ENCODE peak calls at places on chromosomes 12 and 14, in five cellular contexts. D is K562, A is H1, V is HepG2, G is GM12878. C is an unnamed sample.

GRCh38 chr12:51951843-51952722 is 584 bp downstream of the ACVR1B start:
- DNase-seq in D (no peak), A (peak), V (no peak), G (no peak), C (no peak)

GRCh38 chr12:57158186-57158585 is 10.8 kb upstream of the LRP1-AS start:
- DNase-seq in D (no peak), A (no peak), V (no peak), G (no peak), C (no peak)

GRCh38 chr12:111953455-111953854 is 59.5 kb downstream of the TMEM116 start:
- DNase-seq in D (no peak), A (no peak), V (peak), G (no peak), C (no peak)

GRCh38 chr12:45644521-45644920 is 85.0 kb upstream of the ARID2 start:
- DNase-seq in D (no peak), A (no peak), V (no peak), G (no peak), C (no peak)

GRCh38 chr12:120639771-120640721 is at the start of gene CABP1:
- DNase-seq in D (peak), A (peak), V (peak), G (no peak), C (no peak)

GRCh38 chr14:26849514-26849913 is 251.7 kb upstream of the NOVA1 start:
- DNase-seq in D (no peak), A (no peak), V (no peak), G (no peak), C (no peak)

GRCh38 chr12:105279460-105280056 is 43.6 kb upstream of the APPL2 start:
- DNase-seq in D (peak), A (peak), V (peak), G (no peak), C (peak)

GRCh38 chr12:132593938-132594358 is 16.4 kb downstream of the LRCOL1 start:
- DNase-seq in D (peak), A (peak), V (peak), G (no peak), C (peak)

GRCh38 chr12:113149361-113150150 is at the start of gene CFAP73:
- DNase-seq in D (peak), A (peak), V (peak), G (no peak), C (peak)

GRCh38 chr14:31405599-31406251 is 14.6 kb downstream of the HEATR5A start:
- DNase-seq in D (no peak), A (no peak), V (no peak), G (no peak), C (no peak)

GRCh38 chr14:68148763-68149162 is 329.2 kb downstream of the RAD51B start:
- DNase-seq in D (no peak), A (no peak), V (no peak), G (no peak), C (no peak)

GRCh38 chr12:56158926-56159461 is 835 bp downstream of the MYL6 start:
- DNase-seq in D (no peak), A (peak), V (peak), G (no peak), C (no peak)

GRCh38 chr12:124597041-124597440 is 29.6 kb upstream of the NCOR2 start:
- DNase-seq in D (no peak), A (no peak), V (peak), G (no peak), C (no peak)

GRCh38 chr12:82461851-82462250 is 103.5 kb downstream of the METTL25 start:
- DNase-seq in D (no peak), A (no peak), V (no peak), G (no peak), C (no peak)

GRCh38 chr12:104057771-104058197 is 6.5 kb upstream of the HCFC2 start:
- DNase-seq in D (peak), A (peak), V (no peak), G (no peak), C (no peak)

GRCh38 chr12:57621497-57622292 is 10.5 kb downstream of the ARHGEF25 start:
- DNase-seq in D (peak), A (peak), V (no peak), G (no peak), C (peak)

GRCh38 chr14:70052990-70053389 is 135.8 kb downstream of the SLC8A3 start:
- DNase-seq in D (no peak), A (peak), V (peak), G (no peak), C (no peak)

GRCh38 chr12:4412056-4412455 is 32.5 kb upstream of the FGF23 start:
- DNase-seq in D (no peak), A (no peak), V (no peak), G (no peak), C (no peak)

GRCh38 chr14:90645842-90646443 is 170.3 kb downstream of the TTC7B start:
- DNase-seq in D (no peak), A (peak), V (peak), G (no peak), C (peak)

GRCh38 chr14:74946659-74947281 is 8.6 kb downstream of the PGF start:
- DNase-seq in D (peak), A (no peak), V (no peak), G (no peak), C (no peak)

GRCh38 chr12:97148941-97149559 is 242.0 kb downstream of the NEDD1 start:
- DNase-seq in D (peak), A (peak), V (peak), G (no peak), C (peak)

GRCh38 chr12:57733928-57734327 is 4.6 kb downstream of the AGAP2 start:
- DNase-seq in D (no peak), A (no peak), V (no peak), G (no peak), C (no peak)

GRCh38 chr14:74474376-74474775 is 18.7 kb downstream of the NPC2 start:
- DNase-seq in D (no peak), A (no peak), V (no peak), G (no peak), C (no peak)

GRCh38 chr12:132735496-132735895 is 24.9 kb downstream of the PGAM5 start:
- DNase-seq in D (no peak), A (no peak), V (no peak), G (no peak), C (no peak)

GRCh38 chr12:121404734-121405133 is 4.8 kb downstream of the RNF34 start:
- DNase-seq in D (no peak), A (no peak), V (peak), G (no peak), C (no peak)

GRCh38 chr14:95496690-95497241 is 19.7 kb downstream of the SYNE3 start:
- DNase-seq in D (no peak), A (no peak), V (no peak), G (no peak), C (no peak)

GRCh38 chr12:843609-844008 is 91.2 kb downstream of the WNK1 start:
- DNase-seq in D (no peak), A (no peak), V (no peak), G (no peak), C (no peak)

GRCh38 chr14:59356783-59357182 is 108.4 kb downstream of the GPR135 start:
- DNase-seq in D (no peak), A (no peak), V (no peak), G (peak), C (no peak)

GRCh38 chr12:9130244-9130643 is 14.5 kb upstream of the A2M start:
- DNase-seq in D (no peak), A (no peak), V (no peak), G (no peak), C (no peak)

GRCh38 chr12:9135903-9136310 is 20.2 kb upstream of the A2M start:
- DNase-seq in D (no peak), A (no peak), V (peak), G (no peak), C (no peak)

GRCh38 chr12:9132008-9132535 is 16.4 kb upstream of the A2M start:
- DNase-seq in D (no peak), A (no peak), V (peak), G (no peak), C (no peak)

GRCh38 chr12:9134981-9135628 is 19.4 kb upstream of the A2M start:
- DNase-seq in D (peak), A (peak), V (peak), G (no peak), C (peak)

GRCh38 chr12:9133243-9133938 is 17.7 kb upstream of the A2M start:
- DNase-seq in D (no peak), A (no peak), V (no peak), G (no peak), C (no peak)
- TF ChIP-seq CEBPB in D (no peak), A (no peak), V (no peak), G (no peak), C (no peak)

DNA sequence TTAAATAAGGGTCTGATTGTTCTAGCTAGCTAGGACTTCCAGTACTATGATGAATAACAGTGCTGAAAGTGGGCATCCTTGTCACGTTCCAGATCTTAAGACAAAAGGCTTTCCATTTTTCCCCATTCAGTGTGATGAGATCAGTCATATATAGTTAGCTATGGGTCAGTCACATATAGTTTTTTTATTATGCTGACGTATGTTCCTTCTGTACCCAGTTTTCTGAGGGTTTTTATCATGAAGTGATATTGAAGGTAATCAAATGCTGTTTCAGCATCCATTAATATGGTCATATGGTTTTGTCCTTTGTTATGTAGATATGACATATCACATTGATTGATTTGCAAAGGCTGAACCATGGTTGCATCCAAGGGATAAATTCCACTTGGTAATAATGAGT is 800.1 kb upstream of the FBXO33 start:
- DNase-seq in D (no peak), A (no peak), V (no peak), G (no peak), C (no peak)
- H2AFZ ChIP-seq in D (no peak), A (no peak), V (no peak), G (no peak), C (no peak)

GRCh38 chr14:21066882-21067502 is 3.1 kb upstream of the ARHGEF40 start:
- DNase-seq in D (no peak), A (no peak), V (peak), G (no peak), C (peak)
- TF ChIP-seq ZNF274 in D (no peak), A (no peak), V (no peak), G (no peak), C (no peak)

DNA sequence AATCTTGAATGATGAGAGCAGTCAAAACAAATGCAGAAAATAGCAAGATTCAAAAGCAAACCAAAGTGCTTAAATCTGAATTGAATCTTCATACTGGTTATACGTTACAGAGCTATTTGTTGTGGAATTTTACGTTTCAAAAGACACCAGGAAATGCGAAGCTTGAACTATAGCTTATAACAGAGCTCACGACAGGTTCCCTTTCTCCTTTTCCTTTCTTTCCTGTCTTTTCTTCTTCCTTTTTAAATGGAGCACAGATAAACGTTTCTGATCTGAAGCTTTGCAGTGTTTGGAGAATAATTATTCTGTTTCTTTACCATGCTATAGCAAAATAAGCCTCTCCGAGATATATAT is 492.6 kb upstream of the GARIN6 start:
- DNase-seq in D (no peak), A (no peak), V (no peak), G (no peak), C (no peak)
- TF ChIP-seq CEBPB in D (no peak), A (no peak), V (no peak), G (no peak), C (no peak)

GRCh38 chr12:95129115-95129514 is 55.7 kb upstream of the NR2C1 start:
- DNase-seq in D (no peak), A (no peak), V (no peak), G (no peak), C (no peak)
- H2AFZ ChIP-seq in D (no peak), A (no peak), V (no peak), G (no peak), C (no peak)

GRCh38 chr12:75560167-75560566 is 48.8 kb upstream of the KRR1 start:
- DNase-seq in D (no peak), A (no peak), V (peak), G (no peak), C (no peak)
- TF ChIP-seq ZNF274 in D (no peak), A (no peak), V (no peak), G (no peak), C (no peak)

DNA sequence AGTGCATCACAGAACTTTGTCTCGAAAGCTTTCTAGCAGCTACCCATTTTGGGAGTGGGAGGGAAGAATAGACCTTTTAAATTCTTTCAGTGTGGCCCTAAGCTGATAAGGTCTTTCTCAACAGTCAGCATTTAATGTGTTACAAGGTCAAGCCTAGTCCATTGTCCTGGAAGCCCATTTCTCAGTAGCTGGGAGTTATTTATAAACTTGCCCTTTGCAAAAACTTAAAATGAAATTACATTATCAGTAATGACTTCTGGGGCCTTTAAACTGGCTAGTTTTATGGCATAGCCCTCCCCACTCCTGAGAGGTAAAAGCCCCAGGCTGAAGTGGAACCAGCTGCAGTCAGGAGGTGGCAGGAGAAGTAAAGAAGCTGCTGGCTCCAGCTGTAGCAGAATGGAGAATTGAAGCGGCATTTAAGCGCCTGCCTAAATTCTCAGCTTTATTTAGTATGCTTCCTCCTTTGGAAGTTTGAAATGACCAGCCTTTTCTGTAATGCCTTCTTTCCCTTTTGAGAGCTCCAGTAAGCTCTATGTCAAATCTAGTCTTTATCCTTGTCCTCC is 12.4 kb downstream of the COPZ1 start:
- DNase-seq in D (peak), A (no peak), V (peak), G (no peak), C (no peak)
- TF ChIP-seq CEBPB in D (peak), A (no peak), V (no peak), G (no peak), C (no peak)

GRCh38 chr12:29595071-29595755 is 97.7 kb upstream of the OVCH1 start:
- DNase-seq in D (no peak), A (no peak), V (no peak), G (no peak), C (no peak)

GRCh38 chr12:29599397-29599796 is 101.9 kb upstream of the OVCH1 start:
- DNase-seq in D (no peak), A (no peak), V (no peak), G (no peak), C (no peak)
- H2AFZ ChIP-seq in D (no peak), A (no peak), V (no peak), G (no peak), C (no peak)

GRCh38 chr12:52977195-52977594 is 28.3 kb downstream of the KRT18 start:
- DNase-seq in D (no peak), A (no peak), V (no peak), G (no peak), C (no peak)
- TF ChIP-seq ZNF274 in D (no peak), A (no peak), V (no peak), G (no peak), C (no peak)

C was measured in HCT116.